ENCODE peak calls at places on chromosome 1, in nine cellular contexts. S is glomerular endothelial cell, Q is EL, B is fibroblast of mammary gland, C is fibroblast of gingiva, E is HTR-8/SVneo, A is NCI-H2171, L is Ammon's horn, F is HAP-1. V is an unnamed sample.

GRCh38 chr1:27109103-27109822 is 45.7 kb downstream of the SLC9A1 start:
- DNase-seq in Q (peak; percentile 22), A (no peak), L (no peak), C (no peak), E (no peak), S (no peak), B (peak; percentile 32), F (no peak), V (no peak)

GRCh38 chr1:29485096-29485925 is 249.0 kb downstream of the PTPRU start:
- DNase-seq in F (no peak), B (no peak), A (no peak), C (no peak), L (no peak), Q (no peak), S (no peak), E (no peak), V (no peak)

GRCh38 chr1:1240822-1241587 is 5.5 kb downstream of the C1QTNF12 start:
- DNase-seq in Q (no peak), S (no peak), B (no peak), A (peak; percentile 21), E (no peak), C (no peak), L (no peak), F (no peak), V (no peak)

GRCh38 chr1:160325252-160325651 is 17.8 kb downstream of the COPA start:
- DNase-seq in F (no peak), E (no peak), B (no peak), L (no peak), S (no peak), Q (no peak), C (no peak), A (no peak), V (no peak)

GRCh38 chr1:19460535-19461351 is 24.6 kb downstream of the CAPZB start:
- DNase-seq in F (no peak), S (no peak), Q (no peak), A (peak; percentile 15), B (peak; percentile 45), C (no peak), E (no peak), L (no peak), V (no peak)

GRCh38 chr1:76156987-76157386 is 82.4 kb downstream of the ST6GALNAC3 start:
- DNase-seq in C (no peak), A (no peak), E (no peak), Q (no peak), F (no peak), B (no peak), L (no peak), S (no peak), V (no peak)

GRCh38 chr1:93007941-93008577 is 46.8 kb upstream of the DIPK1A start:
- DNase-seq in F (no peak), E (no peak), A (no peak), Q (peak; percentile 38), B (peak; percentile 63), C (no peak), L (no peak), S (no peak), V (no peak)

GRCh38 chr1:206489980-206490534 is 17.3 kb upstream of the RASSF5 start:
- DNase-seq in S (no peak), B (peak; percentile 69), E (peak; percentile 87), A (peak; percentile 40), Q (peak; percentile 67), L (peak; percentile 78), F (peak; percentile 69), C (peak; percentile 50), V (peak; percentile 60)

GRCh38 chr1:213492161-213493041 is 441.4 kb downstream of the RPS6KC1 start:
- DNase-seq in L (no peak), S (no peak), F (no peak), C (no peak), A (no peak), Q (no peak), B (no peak), E (no peak), V (no peak)

GRCh38 chr1:39048745-39049370 is 22.7 kb downstream of the NDUFS5 start:
- DNase-seq in C (peak; percentile 40), E (no peak), A (no peak), B (peak; percentile 35), S (no peak), L (no peak), Q (no peak), F (no peak), V (no peak)

GRCh38 chr1:211258310-211258755 is 833 bp upstream of the RCOR3 start:
- DNase-seq in L (peak; percentile 75), E (peak; percentile 76), Q (peak; percentile 75), C (peak; percentile 69), B (peak; percentile 71), A (peak; percentile 72), F (peak; percentile 64), S (no peak), V (peak; percentile 48)

GRCh38 chr1:153786038-153786790 is 11.0 kb downstream of the SLC27A3 start:
- DNase-seq in L (no peak), C (no peak), B (no peak), E (no peak), F (no peak), A (no peak), S (no peak), Q (no peak), V (no peak)